ENCODE peak calls at places on chromosomes 11 and 22, in four cellular contexts. O is A549, S is cardiac fibroblast, U is colonic mucosa. N is an unnamed sample.

GRCh38 chr22:38298312-38299000 is 18.8 kb downstream of the CSNK1E start:
- DNase-seq in O (no peak), U (no peak), S (peak), N (no peak)

GRCh38 chr11:57460017-57460755 is at the start of gene RTN4RL2:
- DNase-seq in S (peak), O (peak), U (peak), N (peak)

GRCh38 chr22:38987171-38987895 is 5.2 kb downstream of the APOBEC3B start:
- DNase-seq in S (no peak), O (no peak), U (no peak), N (no peak)

GRCh38 chr22:30628491-30628890 is 7.1 kb upstream of the SLC35E4 start:
- DNase-seq in S (no peak), U (no peak), O (no peak), N (no peak)

GRCh38 chr22:37173709-37174108 is 14.3 kb downstream of the C1QTNF6 start:
- DNase-seq in S (peak), U (no peak), O (no peak), N (no peak)

GRCh38 chr11:120801801-120802689 is 221.9 kb upstream of the TBCEL start:
- DNase-seq in U (peak), O (peak), S (peak), N (peak)

GRCh38 chr11:28343304-28344233 is 235.4 kb downstream of the METTL15 start:
- DNase-seq in S (peak), O (peak), U (no peak), N (no peak)

GRCh38 chr11:96026310-96026709 is 102.4 kb upstream of the MTMR2 start:
- DNase-seq in O (no peak), S (no peak), U (no peak), N (no peak)

GRCh38 chr11:11620251-11620965 is 1.4 kb downstream of the GALNT18 start:
- DNase-seq in S (no peak), O (peak), U (peak), N (no peak)

GRCh38 chr22:50318356-50318697 is 8.5 kb downstream of the DENND6B start:
- DNase-seq in U (no peak), O (no peak), S (no peak), N (no peak)

GRCh38 chr11:125902927-125903752 is at the start of gene PUS3:
- DNase-seq in O (peak), S (peak), U (peak), N (peak)

GRCh38 chr11:10488121-10488580 is 33.1 kb downstream of the AMPD3 start:
- DNase-seq in O (peak), S (no peak), U (peak), N (no peak)

GRCh38 chr11:67442504-67443398 is 525 bp downstream of the CORO1B start:
- DNase-seq in O (no peak), S (no peak), U (no peak), N (no peak)

GRCh38 chr22:35024364-35024692 is 41.6 kb upstream of the ISX start:
- DNase-seq in S (no peak), O (no peak), U (no peak), N (no peak)

GRCh38 chr22:47047321-47048122 is 285.1 kb downstream of the TBC1D22A start:
- DNase-seq in U (no peak), O (no peak), S (no peak), N (no peak)

GRCh38 chr22:48188211-48188845 is 1425.9 kb downstream of the TBC1D22A start:
- DNase-seq in O (peak), S (no peak), U (no peak), N (no peak)

GRCh38 chr11:130068986-130069683 is 559 bp upstream of the APLP2 start:
- DNase-seq in O (peak), U (no peak), S (peak), N (no peak)

GRCh38 chr11:1696608-1697570 is at the start of gene KRTAP5-6:
- DNase-seq in O (no peak), U (peak), S (no peak), N (no peak)

GRCh38 chr11:95660038-95660437 is 129.5 kb downstream of the FAM76B start:
- DNase-seq in O (no peak), S (no peak), U (no peak), N (no peak)

GRCh38 chr11:35766651-35767050 is 104.1 kb downstream of the TRIM44 start:
- DNase-seq in O (no peak), U (no peak), S (no peak), N (no peak)

GRCh38 chr11:79117488-79117887 is 323.3 kb downstream of the TENM4 start:
- DNase-seq in U (no peak), O (no peak), S (no peak), N (no peak)

GRCh38 chr11:26841818-26842457 is 120.1 kb upstream of the SLC5A12 start:
- DNase-seq in S (peak), O (no peak), U (no peak), N (no peak)

GRCh38 chr11:18088371-18088770 is 17.5 kb downstream of the SAAL1 start:
- DNase-seq in S (no peak), O (no peak), U (no peak), N (no peak)

GRCh38 chr11:75816561-75817239 is 1.7 kb downstream of the UVRAG start:
- DNase-seq in O (no peak), U (no peak), S (peak), N (no peak)

GRCh38 chr11:28464252-28464867 is 356.2 kb downstream of the METTL15 start:
- DNase-seq in S (peak), U (no peak), O (no peak), N (no peak)

GRCh38 chr11:47259178-47259977 is 1.6 kb downstream of the NR1H3 start:
- DNase-seq in O (peak), U (peak), S (peak), N (no peak)

GRCh38 chr11:59062602-59063529 is 23.2 kb upstream of the GLYATL1B start:
- DNase-seq in S (no peak), O (peak), U (no peak), N (no peak)

GRCh38 chr11:87740968-87741367 is 434.3 kb downstream of the RAB38 start:
- DNase-seq in S (no peak), O (no peak), U (peak), N (no peak)

GRCh38 chr22:30183271-30183670 is 63.3 kb downstream of the LIF start:
- DNase-seq in O (no peak), S (no peak), U (no peak), N (no peak)

GRCh38 chr11:68659158-68659921 is 25.0 kb upstream of the GAL start:
- DNase-seq in O (peak), S (peak), U (no peak), N (no peak)

GRCh38 chr22:37486224-37486845 is at the start of gene MFNG:
- DNase-seq in S (peak), U (peak), O (peak), N (no peak)

GRCh38 chr22:47154621-47155081 is 392.2 kb downstream of the TBC1D22A start:
- DNase-seq in S (peak), O (no peak), U (no peak), N (no peak)

GRCh38 chr22:35178446-35178845 is 78.8 kb upstream of the HMGXB4 start:
- DNase-seq in U (no peak), O (no peak), S (no peak), N (no peak)

GRCh38 chr22:33919591-33920501 is at the start of gene LARGE1:
- DNase-seq in U (peak), O (peak), S (peak), N (no peak)

GRCh38 chr11:108324587-108324986 is 101.7 kb downstream of the ATM start:
- DNase-seq in S (peak), O (no peak), U (no peak), N (no peak)

GRCh38 chr11:110428956-110429613 is 663 bp upstream of the FDX1 start:
- DNase-seq in S (no peak), O (no peak), U (no peak), N (no peak)

GRCh38 chr11:3154001-3154599 is 11.0 kb downstream of the OSBPL5 start:
- DNase-seq in O (no peak), U (no peak), S (no peak), N (no peak)

GRCh38 chr22:17980638-17981051 is 43.7 kb downstream of the MICAL3 start:
- DNase-seq in S (peak), U (peak), O (no peak), N (no peak)

DNA sequence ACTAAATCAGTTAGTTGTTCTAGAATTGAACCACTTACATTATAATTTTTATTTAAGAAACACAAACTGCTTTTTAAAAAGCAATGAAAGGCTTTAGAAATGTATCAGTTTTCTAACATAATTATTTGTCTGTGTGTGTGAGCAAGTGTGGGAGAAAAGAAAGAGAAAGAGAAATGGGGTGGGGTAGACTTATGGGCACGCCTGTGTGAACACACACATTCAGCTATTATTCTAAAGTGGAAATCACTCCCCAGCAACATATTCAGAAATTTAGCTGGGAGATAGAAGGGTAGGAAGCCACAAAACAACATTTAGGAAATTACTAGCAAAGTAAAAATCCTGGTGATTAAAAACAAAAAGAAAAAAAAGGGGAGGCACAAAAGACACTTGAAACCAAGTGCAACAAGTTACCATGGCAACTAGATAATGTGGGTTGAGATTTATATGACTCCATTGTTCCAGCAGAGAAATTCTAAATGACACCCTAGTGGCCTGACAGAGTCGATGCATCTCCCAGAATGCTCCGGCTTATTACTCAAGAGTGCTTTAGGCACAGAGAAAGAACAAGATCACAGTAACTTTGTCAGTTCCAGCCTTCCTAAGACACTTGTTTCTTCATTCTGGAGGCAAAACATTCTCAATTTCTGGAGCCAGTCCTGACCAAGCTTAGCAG is 444.6 kb downstream of the DLG2 start:
- DNase-seq in U (no peak), S (peak), O (peak), N (no peak)
- TF ChIP-seq CTCF in U (no peak), S (peak), O (no peak), N (peak)

DNA sequence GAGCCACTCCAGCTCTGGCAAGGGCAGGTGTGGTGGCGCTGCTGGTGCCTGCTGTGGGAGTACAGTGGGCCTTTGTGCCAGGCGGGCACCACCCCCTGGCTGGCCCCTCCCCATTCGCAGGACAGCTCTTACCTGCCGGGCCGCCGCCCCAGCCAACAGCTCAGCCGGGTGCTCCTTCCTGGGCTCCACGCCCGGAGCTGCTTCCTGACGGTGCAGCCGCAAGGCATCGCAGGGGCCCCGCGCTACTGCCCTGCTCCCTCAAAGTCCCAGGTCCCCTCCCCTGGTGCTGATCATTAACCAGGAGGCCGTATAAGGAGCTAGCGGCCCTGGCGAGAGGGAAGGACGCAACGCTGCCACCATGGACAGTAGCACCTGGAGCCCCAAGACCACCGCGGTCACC is at the start of gene SLC5A1:
- DNase-seq in O (no peak), U (peak), S (no peak), N (no peak)
- TF ChIP-seq CTCF in O (no peak), U (no peak), S (no peak), N (no peak)

DNA sequence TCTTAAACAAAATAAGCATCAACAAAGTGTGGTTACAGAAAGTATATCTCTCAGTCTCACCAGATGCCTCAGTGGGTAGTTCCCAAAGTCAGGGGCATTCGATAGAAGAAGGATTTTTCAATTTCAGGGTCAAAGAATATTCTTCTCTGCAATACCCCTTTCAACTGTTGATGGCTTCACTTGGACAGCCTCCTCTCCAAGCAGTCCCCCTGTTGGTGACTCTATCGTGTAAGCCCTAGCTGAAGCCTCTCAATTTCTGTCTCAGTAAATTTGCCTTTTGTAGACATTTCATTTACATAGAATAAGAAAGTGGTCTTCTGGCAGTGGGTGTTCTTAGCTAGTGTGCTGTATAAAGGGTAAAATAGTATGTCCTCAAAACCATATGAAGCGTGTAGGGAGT is 11.3 kb upstream of the CCDC83 start:
- DNase-seq in U (no peak), O (no peak), S (no peak), N (no peak)
- TF ChIP-seq CTCF in U (no peak), O (no peak), S (peak), N (no peak)

GRCh38 chr11:99241059-99241458 is 220.3 kb downstream of the CNTN5 start:
- DNase-seq in O (peak), S (no peak), U (no peak), N (no peak)

GRCh38 chr11:99246199-99246598 is 225.4 kb downstream of the CNTN5 start:
- DNase-seq in O (no peak), S (no peak), U (no peak), N (no peak)

GRCh38 chr11:99234534-99234933 is 213.8 kb downstream of the CNTN5 start:
- DNase-seq in O (no peak), S (no peak), U (no peak), N (no peak)

GRCh38 chr11:99244613-99245012 is 223.9 kb downstream of the CNTN5 start:
- DNase-seq in S (no peak), O (no peak), U (no peak), N (no peak)

GRCh38 chr11:99240192-99241030 is 219.7 kb downstream of the CNTN5 start:
- DNase-seq in S (no peak), O (peak), U (no peak), N (no peak)
- TF ChIP-seq CTCF in S (no peak), O (no peak), U (no peak), N (no peak)

DNA sequence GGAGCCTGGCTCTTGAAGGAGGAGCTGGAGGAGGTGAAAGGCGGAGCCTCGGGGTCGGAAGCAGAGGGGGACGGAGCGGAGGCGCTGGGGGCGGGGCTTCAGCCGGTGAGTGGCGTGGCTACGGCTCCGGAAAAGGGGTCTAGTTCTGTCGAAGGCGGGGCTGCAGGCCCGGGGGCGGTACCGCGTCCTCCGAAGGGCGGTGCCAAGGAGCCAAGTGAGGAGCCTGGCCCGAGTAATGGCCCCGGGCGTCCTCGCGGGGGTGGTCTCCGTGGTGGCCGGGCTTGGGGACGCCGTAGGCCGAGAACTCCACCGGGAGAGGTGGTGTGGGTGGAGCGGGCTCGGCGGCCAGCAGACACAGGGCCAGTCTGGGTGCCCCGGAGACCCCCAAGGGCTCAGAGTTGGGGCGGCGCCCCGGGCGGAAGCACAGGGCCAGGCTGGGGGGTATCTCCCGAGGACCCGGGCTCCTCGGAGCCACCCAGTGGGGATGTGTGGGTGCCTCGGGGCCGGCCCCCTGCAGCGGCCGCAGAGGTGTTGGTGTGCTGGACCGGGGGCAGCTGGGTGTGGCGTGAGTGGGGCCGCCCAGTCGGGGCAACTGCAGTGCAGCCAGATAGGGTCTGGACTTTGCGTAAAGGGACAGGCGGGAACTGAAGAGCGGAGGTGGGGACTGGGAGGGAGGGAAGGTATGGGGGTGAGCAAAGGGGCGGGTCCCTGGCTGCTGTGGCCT is 697 bp downstream of the FKBP2 start:
- DNase-seq in U (peak), S (peak), O (peak), N (peak)
- TF ChIP-seq CTCF in U (no peak), S (no peak), O (no peak), N (no peak)

DNA sequence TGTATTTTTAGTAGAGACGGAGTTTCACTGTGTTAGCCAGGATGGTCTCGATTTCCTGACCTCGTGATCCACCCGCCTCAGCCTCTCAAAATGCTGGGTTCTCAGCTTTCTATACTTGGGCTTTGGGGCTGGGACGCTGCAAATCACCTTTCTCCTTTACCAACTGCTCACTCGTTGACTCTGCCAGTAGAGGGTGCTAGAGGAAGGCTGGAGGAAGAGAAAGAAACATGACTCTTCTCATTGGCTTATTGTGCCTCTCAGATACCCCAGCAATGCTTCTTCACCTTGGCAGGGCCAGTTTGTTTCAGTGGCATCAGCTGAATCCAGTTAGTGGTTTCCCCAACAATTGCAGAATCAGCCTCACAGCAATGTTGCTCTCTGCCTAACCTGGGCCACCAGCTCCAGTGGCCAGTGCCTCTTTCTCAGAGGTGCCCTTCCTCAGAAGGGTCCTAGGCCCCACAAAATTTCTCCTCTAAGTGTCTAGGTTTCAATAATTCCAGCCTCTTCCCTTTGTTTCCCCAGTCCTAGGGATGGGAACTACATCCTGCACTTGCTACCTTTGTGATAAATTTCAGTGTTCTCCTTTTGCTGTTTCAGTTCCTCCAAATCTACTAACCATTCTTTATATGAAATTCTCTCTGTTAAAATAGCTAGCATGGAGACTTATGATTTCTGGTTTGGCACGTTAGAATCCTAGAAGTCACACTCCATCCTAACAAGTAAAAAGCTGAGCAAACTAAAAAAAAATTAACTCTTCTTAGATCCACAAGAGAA is 71.5 kb upstream of the VSTM5 start:
- DNase-seq in S (peak), U (peak), O (peak), N (peak)
- TF ChIP-seq CTCF in S (peak), U (peak), O (peak), N (peak)

DNA sequence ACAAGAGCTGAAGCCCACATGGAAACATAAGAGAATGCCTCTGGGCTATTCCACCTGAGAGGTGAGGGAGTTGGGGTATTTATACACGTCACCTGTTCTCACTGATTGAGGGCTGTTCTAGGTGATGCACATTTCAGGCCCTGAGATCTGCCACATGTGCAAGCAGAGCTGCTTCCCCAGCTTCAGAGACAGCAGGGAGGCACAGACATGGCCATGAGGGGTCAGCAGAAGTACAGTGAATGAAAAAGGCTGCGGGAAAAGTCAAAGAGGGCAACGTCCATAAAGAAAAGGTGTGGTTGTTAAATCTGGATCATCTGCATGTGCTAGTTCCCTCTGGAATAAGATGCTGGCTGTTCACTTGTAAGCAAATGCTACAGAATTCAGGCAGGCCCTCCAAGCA is 75.4 kb downstream of the GAB4 start:
- DNase-seq in O (peak), S (no peak), U (no peak), N (no peak)
- TF ChIP-seq CTCF in O (no peak), S (no peak), U (no peak), N (peak)

GRCh38 chr11:44083433-44083832 is 12.0 kb upstream of the EXT2 start:
- DNase-seq in S (no peak), O (no peak), U (no peak), N (no peak)
- TF ChIP-seq CTCF in S (no peak), O (no peak), U (no peak), N (no peak)

N was measured in D721Med.